ENCODE peak calls at places on chromosomes 1 and 21, in seven cellular contexts. One of them, this sample, is unnamed.

GRCh38 chr1:225660544-225660946 is 7.6 kb upstream of the ENAH start:
- DNase-seq in natural killer cell: no peak
- DNase-seq in Calu3: no peak
- DNase-seq in fibroblast of pulmonary artery: no peak
- DNase-seq in stomach: no peak
- DNase-seq in testis: no peak
- DNase-seq in transverse colon: no peak
- DNase-seq in this sample: no peak

GRCh38 chr21:43938751-43939442 is 73.2 kb upstream of the TRAPPC10 start:
- DNase-seq in natural killer cell: peak; percentile 86
- DNase-seq in Calu3: peak; percentile 82
- DNase-seq in fibroblast of pulmonary artery: peak; percentile 70
- DNase-seq in stomach: peak; percentile 83
- DNase-seq in testis: peak; percentile 86
- DNase-seq in transverse colon: peak; percentile 87
- DNase-seq in this sample: peak; percentile 87

GRCh38 chr1:116201921-116202320 is 90.7 kb downstream of the MAB21L3 start:
- DNase-seq in natural killer cell: no peak
- DNase-seq in Calu3: no peak
- DNase-seq in fibroblast of pulmonary artery: no peak
- DNase-seq in stomach: no peak
- DNase-seq in testis: no peak
- DNase-seq in transverse colon: no peak
- DNase-seq in this sample: no peak

GRCh38 chr1:75174031-75174760 is 40.0 kb downstream of the LHX8 start:
- DNase-seq in natural killer cell: no peak
- DNase-seq in Calu3: no peak
- DNase-seq in fibroblast of pulmonary artery: no peak
- DNase-seq in stomach: no peak
- DNase-seq in testis: no peak
- DNase-seq in transverse colon: no peak
- DNase-seq in this sample: no peak

GRCh38 chr1:201539561-201540404 is 856 bp downstream of the NAV1 start:
- DNase-seq in natural killer cell: no peak
- DNase-seq in Calu3: no peak
- DNase-seq in fibroblast of pulmonary artery: peak; percentile 56
- DNase-seq in stomach: no peak
- DNase-seq in testis: peak; percentile 42
- DNase-seq in transverse colon: peak; percentile 37
- DNase-seq in this sample: no peak

GRCh38 chr1:245701631-245702030 is 546.8 kb downstream of the KIF26B start:
- DNase-seq in natural killer cell: no peak
- DNase-seq in Calu3: no peak
- DNase-seq in fibroblast of pulmonary artery: no peak
- DNase-seq in stomach: no peak
- DNase-seq in testis: no peak
- DNase-seq in transverse colon: no peak
- DNase-seq in this sample: no peak

GRCh38 chr1:17826165-17826488 is 71.0 kb downstream of the ACTL8 start:
- DNase-seq in natural killer cell: no peak
- DNase-seq in Calu3: peak; percentile 52
- DNase-seq in fibroblast of pulmonary artery: peak; percentile 42
- DNase-seq in stomach: peak; percentile 27
- DNase-seq in testis: peak; percentile 81
- DNase-seq in transverse colon: peak; percentile 61
- DNase-seq in this sample: no peak

GRCh38 chr21:39127506-39127905 is 55.7 kb downstream of the PSMG1 start:
- DNase-seq in natural killer cell: no peak
- DNase-seq in Calu3: no peak
- DNase-seq in fibroblast of pulmonary artery: no peak
- DNase-seq in stomach: no peak
- DNase-seq in testis: no peak
- DNase-seq in transverse colon: no peak
- DNase-seq in this sample: no peak

GRCh38 chr1:157004771-157005170 is 40.8 kb downstream of the ARHGEF11 start:
- DNase-seq in natural killer cell: no peak
- DNase-seq in Calu3: no peak
- DNase-seq in fibroblast of pulmonary artery: peak; percentile 57
- DNase-seq in stomach: no peak
- DNase-seq in testis: no peak
- DNase-seq in transverse colon: no peak
- DNase-seq in this sample: no peak

GRCh38 chr21:39318091-39318959 is 4.9 kb upstream of the BRWD1 start:
- DNase-seq in natural killer cell: no peak
- DNase-seq in Calu3: no peak
- DNase-seq in fibroblast of pulmonary artery: no peak
- DNase-seq in stomach: no peak
- DNase-seq in testis: no peak
- DNase-seq in transverse colon: no peak
- DNase-seq in this sample: no peak

GRCh38 chr1:198788561-198789064 is 149.8 kb downstream of the PTPRC start:
- DNase-seq in natural killer cell: peak; percentile 53
- DNase-seq in Calu3: no peak
- DNase-seq in fibroblast of pulmonary artery: peak; percentile 68
- DNase-seq in stomach: no peak
- DNase-seq in testis: no peak
- DNase-seq in transverse colon: no peak
- DNase-seq in this sample: no peak

GRCh38 chr21:44618504-44618903 is 6.6 kb downstream of the KRTAP10-8 start:
- DNase-seq in natural killer cell: no peak
- DNase-seq in Calu3: no peak
- DNase-seq in fibroblast of pulmonary artery: peak; percentile 20
- DNase-seq in stomach: no peak
- DNase-seq in testis: no peak
- DNase-seq in transverse colon: peak; percentile 22
- DNase-seq in this sample: no peak

GRCh38 chr1:232319106-232319505 is 310.8 kb downstream of the SIPA1L2 start:
- DNase-seq in natural killer cell: no peak
- DNase-seq in Calu3: no peak
- DNase-seq in fibroblast of pulmonary artery: no peak
- DNase-seq in stomach: no peak
- DNase-seq in testis: no peak
- DNase-seq in transverse colon: peak; percentile 14
- DNase-seq in this sample: no peak

GRCh38 chr1:226381226-226381998 is 26.5 kb downstream of the PARP1 start:
- DNase-seq in natural killer cell: no peak
- DNase-seq in Calu3: no peak
- DNase-seq in fibroblast of pulmonary artery: no peak
- DNase-seq in stomach: no peak
- DNase-seq in testis: no peak
- DNase-seq in transverse colon: no peak
- DNase-seq in this sample: no peak

GRCh38 chr21:46426313-46427046 is 32.2 kb upstream of the DIP2A start:
- DNase-seq in natural killer cell: no peak
- DNase-seq in Calu3: no peak
- DNase-seq in fibroblast of pulmonary artery: no peak
- DNase-seq in stomach: no peak
- DNase-seq in testis: no peak
- DNase-seq in transverse colon: no peak
- DNase-seq in this sample: no peak

GRCh38 chr1:6996371-6996770 is 211.1 kb downstream of the CAMTA1 start:
- DNase-seq in natural killer cell: no peak
- DNase-seq in Calu3: no peak
- DNase-seq in fibroblast of pulmonary artery: no peak
- DNase-seq in stomach: no peak
- DNase-seq in testis: no peak
- DNase-seq in transverse colon: no peak
- DNase-seq in this sample: no peak

GRCh38 chr1:230594374-230594773 is 47.9 kb upstream of the COG2 start:
- DNase-seq in natural killer cell: no peak
- DNase-seq in Calu3: peak; percentile 44
- DNase-seq in fibroblast of pulmonary artery: no peak
- DNase-seq in stomach: no peak
- DNase-seq in testis: no peak
- DNase-seq in transverse colon: peak; percentile 32
- DNase-seq in this sample: no peak

GRCh38 chr21:45865106-45865835 is 116.3 kb upstream of the COL6A1 start:
- DNase-seq in natural killer cell: no peak
- DNase-seq in Calu3: no peak
- DNase-seq in fibroblast of pulmonary artery: peak; percentile 88
- DNase-seq in stomach: no peak
- DNase-seq in testis: no peak
- DNase-seq in transverse colon: no peak
- DNase-seq in this sample: no peak

GRCh38 chr1:39902121-39902807 is 547 bp upstream of the MYCL start:
- DNase-seq in natural killer cell: peak; percentile 46
- DNase-seq in Calu3: peak; percentile 89
- DNase-seq in fibroblast of pulmonary artery: peak; percentile 42
- DNase-seq in stomach: peak; percentile 92
- DNase-seq in testis: peak; percentile 78
- DNase-seq in transverse colon: peak; percentile 92
- DNase-seq in this sample: peak; percentile 66

GRCh38 chr1:38829368-38829767 is 30.2 kb downstream of the RRAGC start:
- DNase-seq in natural killer cell: no peak
- DNase-seq in Calu3: no peak
- DNase-seq in fibroblast of pulmonary artery: no peak
- DNase-seq in stomach: no peak
- DNase-seq in testis: no peak
- DNase-seq in transverse colon: no peak
- DNase-seq in this sample: no peak

GRCh38 chr1:162417650-162418049 is 5.7 kb upstream of the SH2D1B start:
- DNase-seq in natural killer cell: no peak
- DNase-seq in Calu3: no peak
- DNase-seq in fibroblast of pulmonary artery: no peak
- DNase-seq in stomach: no peak
- DNase-seq in testis: no peak
- DNase-seq in transverse colon: no peak
- DNase-seq in this sample: no peak

GRCh38 chr1:16012590-16013219 is 5.1 kb downstream of the HSPB7 start:
- DNase-seq in natural killer cell: peak; percentile 44
- DNase-seq in Calu3: peak; percentile 65
- DNase-seq in fibroblast of pulmonary artery: peak; percentile 70
- DNase-seq in stomach: peak; percentile 88
- DNase-seq in testis: peak; percentile 69
- DNase-seq in transverse colon: peak; percentile 66
- DNase-seq in this sample: peak; percentile 74

GRCh38 chr1:115251856-115252255 is 86.2 kb downstream of the NGF start:
- DNase-seq in natural killer cell: no peak
- DNase-seq in Calu3: no peak
- DNase-seq in fibroblast of pulmonary artery: peak; percentile 86
- DNase-seq in stomach: no peak
- DNase-seq in testis: no peak
- DNase-seq in transverse colon: no peak
- DNase-seq in this sample: no peak

GRCh38 chr1:84721152-84721551 is 30.9 kb upstream of the SSX2IP start:
- DNase-seq in natural killer cell: no peak
- DNase-seq in Calu3: no peak
- DNase-seq in fibroblast of pulmonary artery: peak; percentile 51
- DNase-seq in stomach: no peak
- DNase-seq in testis: no peak
- DNase-seq in transverse colon: no peak
- DNase-seq in this sample: no peak

GRCh38 chr1:234310460-234310817 is 62.8 kb upstream of the COA6 start:
- DNase-seq in natural killer cell: no peak
- DNase-seq in Calu3: no peak
- DNase-seq in fibroblast of pulmonary artery: no peak
- DNase-seq in stomach: no peak
- DNase-seq in testis: no peak
- DNase-seq in transverse colon: no peak
- DNase-seq in this sample: no peak
- TF ChIP-seq CTCF in natural killer cell: no peak
- TF ChIP-seq CTCF in Calu3: no peak
- TF ChIP-seq CTCF in fibroblast of pulmonary artery: no peak
- TF ChIP-seq CTCF in stomach: no peak
- TF ChIP-seq CTCF in testis: no peak
- TF ChIP-seq CTCF in transverse colon: no peak
- TF ChIP-seq CTCF in this sample: no peak

DNA sequence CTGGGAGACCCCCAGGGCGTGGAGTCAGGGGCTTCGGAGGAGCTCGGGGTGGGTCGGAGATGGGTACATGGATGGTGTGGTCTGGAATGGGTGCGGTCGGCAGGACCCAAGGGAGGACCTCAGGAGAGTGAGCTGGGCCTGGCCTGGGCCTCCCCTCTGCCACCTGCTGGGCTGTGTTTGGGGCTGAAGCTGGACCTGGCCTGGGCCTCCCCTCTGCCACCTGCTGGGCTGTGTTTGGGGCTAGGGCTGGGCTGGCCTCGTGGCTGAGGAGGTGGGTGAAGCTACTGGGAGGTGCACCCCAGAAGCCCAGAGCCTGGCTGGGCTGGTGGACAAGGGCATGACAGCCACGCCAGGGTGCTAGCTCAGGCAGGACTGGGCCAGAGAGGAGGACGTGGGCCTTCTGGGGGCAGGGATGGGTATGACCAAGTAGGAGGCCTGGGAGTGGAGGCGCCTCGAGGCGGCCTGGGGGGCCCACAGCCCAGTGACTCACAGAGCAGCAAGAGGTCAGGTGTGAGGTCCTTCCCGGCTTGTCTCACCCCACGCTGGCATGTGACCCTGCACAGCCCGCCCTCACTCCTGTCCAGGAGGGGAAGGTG is 14.5 kb downstream of the SAMD11 start:
- DNase-seq in natural killer cell: no peak
- DNase-seq in Calu3: peak; percentile 79
- DNase-seq in fibroblast of pulmonary artery: peak; percentile 32
- DNase-seq in stomach: peak; percentile 82
- DNase-seq in testis: peak; percentile 50
- DNase-seq in transverse colon: peak; percentile 57
- DNase-seq in this sample: no peak
- TF ChIP-seq CTCF in natural killer cell: no peak
- TF ChIP-seq CTCF in Calu3: peak; percentile 69
- TF ChIP-seq CTCF in fibroblast of pulmonary artery: peak; percentile 45
- TF ChIP-seq CTCF in stomach: peak; percentile 70
- TF ChIP-seq CTCF in testis: peak; percentile 20
- TF ChIP-seq CTCF in transverse colon: peak; percentile 68
- TF ChIP-seq CTCF in this sample: peak; percentile 23

DNA sequence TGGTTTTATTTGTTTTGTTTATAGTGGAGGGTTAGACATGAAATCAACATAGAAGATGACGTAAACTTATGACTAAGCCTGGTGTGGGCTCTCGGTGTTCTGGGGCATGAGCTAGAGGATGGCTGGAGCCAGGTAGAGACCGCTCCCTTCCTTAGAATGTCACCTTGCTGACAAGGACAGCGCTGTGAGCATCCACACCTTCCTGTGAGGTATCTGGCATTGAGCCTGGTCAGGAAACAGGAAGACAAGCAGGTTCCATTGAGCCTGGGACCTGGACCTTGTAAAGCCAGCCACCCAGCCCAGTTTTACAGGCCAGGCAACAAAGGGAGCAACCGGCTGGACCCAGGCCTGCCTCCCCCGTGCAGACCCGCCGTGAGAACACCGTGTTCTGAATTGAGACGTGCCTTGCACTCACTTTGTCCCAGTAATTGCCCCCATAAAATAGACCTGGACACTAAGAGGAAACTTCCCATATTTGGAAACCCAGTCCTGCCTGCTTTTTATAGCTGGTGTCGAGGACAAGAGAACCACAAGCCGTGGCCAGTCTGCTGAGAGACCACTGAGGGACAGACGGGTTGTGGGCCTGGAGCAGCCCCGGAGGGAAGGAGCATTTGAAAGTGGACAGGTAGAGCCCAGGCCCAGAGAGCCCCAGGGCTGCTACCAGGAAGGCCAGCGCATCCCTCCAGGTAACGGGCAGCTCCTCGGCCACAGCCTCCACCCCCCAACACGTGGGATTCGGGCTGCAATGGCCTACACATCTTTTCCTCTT is 78.0 kb downstream of the PDE9A start:
- DNase-seq in natural killer cell: no peak
- DNase-seq in Calu3: peak; percentile 79
- DNase-seq in fibroblast of pulmonary artery: no peak
- DNase-seq in stomach: no peak
- DNase-seq in testis: no peak
- DNase-seq in transverse colon: peak; percentile 93
- DNase-seq in this sample: no peak
- TF ChIP-seq CTCF in natural killer cell: no peak
- TF ChIP-seq CTCF in Calu3: no peak
- TF ChIP-seq CTCF in fibroblast of pulmonary artery: no peak
- TF ChIP-seq CTCF in stomach: no peak
- TF ChIP-seq CTCF in testis: no peak
- TF ChIP-seq CTCF in transverse colon: no peak
- TF ChIP-seq CTCF in this sample: no peak

GRCh38 chr1:208499601-208500000 is 255.4 kb upstream of the PLXNA2 start:
- DNase-seq in natural killer cell: no peak
- DNase-seq in Calu3: no peak
- DNase-seq in fibroblast of pulmonary artery: no peak
- DNase-seq in stomach: no peak
- DNase-seq in testis: no peak
- DNase-seq in transverse colon: no peak
- DNase-seq in this sample: no peak
- TF ChIP-seq CTCF in natural killer cell: no peak
- TF ChIP-seq CTCF in Calu3: no peak
- TF ChIP-seq CTCF in fibroblast of pulmonary artery: no peak
- TF ChIP-seq CTCF in stomach: no peak
- TF ChIP-seq CTCF in testis: no peak
- TF ChIP-seq CTCF in transverse colon: no peak
- TF ChIP-seq CTCF in this sample: no peak